ENCODE peak calls at places on chromosomes 16 and 17, in four cellular contexts. One of them, this sample, is unnamed.

GRCh38 chr17:7835818-7836595 is 2.0 kb downstream of the KDM6B start:
- DNase-seq in BJ: no peak
- DNase-seq in cerebellum: peak; percentile 90
- DNase-seq in AG09309: no peak
- DNase-seq in this sample: no peak

GRCh38 chr17:58338907-58339774 is 10.5 kb upstream of the TSPOAP1 start:
- DNase-seq in BJ: no peak
- DNase-seq in cerebellum: no peak
- DNase-seq in AG09309: no peak
- DNase-seq in this sample: peak; percentile 98

GRCh38 chr16:58418601-58419000 is 26.3 kb downstream of the GINS3 start:
- DNase-seq in BJ: no peak
- DNase-seq in cerebellum: no peak
- DNase-seq in AG09309: no peak
- DNase-seq in this sample: no peak

GRCh38 chr17:34305606-34306005 is 13.6 kb upstream of the CCL8 start:
- DNase-seq in BJ: no peak
- DNase-seq in cerebellum: no peak
- DNase-seq in AG09309: no peak
- DNase-seq in this sample: no peak

GRCh38 chr16:64416232-64417010 is 705.4 kb downstream of the CDH11 start:
- DNase-seq in BJ: peak; percentile 63
- DNase-seq in cerebellum: no peak
- DNase-seq in AG09309: peak; percentile 35
- DNase-seq in this sample: no peak

GRCh38 chr16:14579266-14579665 is 50.8 kb downstream of the PARN start:
- DNase-seq in BJ: no peak
- DNase-seq in cerebellum: no peak
- DNase-seq in AG09309: no peak
- DNase-seq in this sample: no peak

GRCh38 chr16:21664801-21665492 is 1.2 kb downstream of the OTOA start:
- DNase-seq in BJ: no peak
- DNase-seq in cerebellum: no peak
- DNase-seq in AG09309: no peak
- DNase-seq in this sample: no peak

GRCh38 chr16:5488581-5488980 is 391.0 kb upstream of the EEF2KMT start:
- DNase-seq in BJ: no peak
- DNase-seq in cerebellum: no peak
- DNase-seq in AG09309: no peak
- DNase-seq in this sample: no peak

GRCh38 chr16:53080345-53081031 is 25.7 kb downstream of the CHD9 start:
- DNase-seq in BJ: peak; percentile 74
- DNase-seq in cerebellum: no peak
- DNase-seq in AG09309: peak; percentile 75
- DNase-seq in this sample: no peak

GRCh38 chr17:6608321-6608720 is 32.2 kb downstream of the KIAA0753 start:
- DNase-seq in BJ: no peak
- DNase-seq in cerebellum: no peak
- DNase-seq in AG09309: no peak
- DNase-seq in this sample: no peak

GRCh38 chr17:74858672-74859438 is 830 bp downstream of the GRIN2C start:
- DNase-seq in BJ: no peak
- DNase-seq in cerebellum: peak; percentile 70
- DNase-seq in AG09309: no peak
- DNase-seq in this sample: no peak

This sample was measured in HL-60.